ENCODE peak calls at places on chromosomes 5 and 9, in five cellular contexts. E, X, G, R and M are unnamed samples.

GRCh38 chr9:136599811-136600660 is 54.2 kb upstream of the NOTCH1 start:
- DNase-seq in R (no peak), X (no peak), E (no peak), G (no peak), M (no peak)

GRCh38 chr5:102668220-102668930 is 86.7 kb upstream of the PAM start:
- DNase-seq in X (peak; percentile 80), G (no peak), E (no peak), R (no peak), M (no peak)

GRCh38 chr5:7728076-7728475 is 122.9 kb downstream of the CFAP90 start:
- DNase-seq in R (no peak), G (peak; percentile 45), E (no peak), X (no peak), M (no peak)

GRCh38 chr5:174692982-174693422 is 31.4 kb upstream of the MSX2 start:
- DNase-seq in X (no peak), R (no peak), E (no peak), G (no peak), M (no peak)

GRCh38 chr5:142717582-142718215 is 31.8 kb upstream of the FGF1 start:
- DNase-seq in X (peak; percentile 21), R (peak; percentile 47), E (peak; percentile 43), G (no peak), M (peak; percentile 84)

GRCh38 chr9:107336718-107337360 is 53.8 kb downstream of the RAD23B start:
- DNase-seq in G (peak; percentile 38), X (no peak), R (no peak), E (no peak), M (peak; percentile 29)

GRCh38 chr5:59246470-59247250 is 646.9 kb downstream of the PDE4D start:
- DNase-seq in R (no peak), X (no peak), E (no peak), G (peak; percentile 13), M (no peak)

GRCh38 chr5:36744678-36745659 is 131.6 kb upstream of the NIPBL start:
- DNase-seq in G (peak; percentile 19), R (peak; percentile 20), E (peak; percentile 75), X (peak; percentile 61), M (peak; percentile 50)

GRCh38 chr9:126612813-126613641 is 701 bp upstream of the LMX1B start:
- DNase-seq in G (no peak), R (no peak), E (no peak), X (no peak), M (no peak)

GRCh38 chr5:1808466-1808865 is 7.3 kb downstream of the NDUFS6 start:
- DNase-seq in E (no peak), X (no peak), R (no peak), G (peak; percentile 64), M (no peak)

GRCh38 chr5:160390787-160391696 is 8.8 kb downstream of the FAM200C start:
- DNase-seq in G (no peak), X (no peak), R (peak; percentile 40), E (peak; percentile 31), M (peak; percentile 31)

GRCh38 chr5:129945031-129945430 is 40.8 kb downstream of the CHSY3 start:
- DNase-seq in E (no peak), G (peak; percentile 71), X (no peak), R (no peak), M (no peak)

GRCh38 chr5:116759860-116760644 is 185.4 kb upstream of the SEMA6A start:
- DNase-seq in G (peak; percentile 77), R (no peak), X (no peak), E (no peak), M (no peak)

GRCh38 chr9:34985311-34985899 is 4.1 kb upstream of the DNAJB5 start:
- DNase-seq in R (no peak), E (peak; percentile 62), X (peak; percentile 85), G (no peak), M (peak; percentile 73)

GRCh38 chr5:168409601-168410458 is 76.4 kb upstream of the RARS1 start:
- DNase-seq in E (peak; percentile 34), R (no peak), G (peak; percentile 44), X (no peak), M (peak; percentile 7)

GRCh38 chr5:139182528-139183296 is 15.5 kb downstream of the SIL1 start:
- DNase-seq in X (no peak), R (no peak), G (no peak), E (no peak), M (no peak)

GRCh38 chr5:140114341-140115185 is 654 bp downstream of the PURA start:
- DNase-seq in R (peak; percentile 58), X (peak; percentile 42), G (no peak), E (peak; percentile 62), M (peak; percentile 73)

GRCh38 chr5:84696651-84697050 is 312.0 kb upstream of the EDIL3 start:
- DNase-seq in X (no peak), G (no peak), E (no peak), R (no peak), M (no peak)

GRCh38 chr9:128020692-128021091 is 39.9 kb upstream of the EEIG1 start:
- DNase-seq in X (no peak), G (no peak), E (no peak), R (no peak), M (no peak)

GRCh38 chr9:106717686-106718085 is 145.3 kb upstream of the ZNF462 start:
- DNase-seq in G (peak; percentile 62), E (peak; percentile 69), X (no peak), R (no peak), M (peak; percentile 3)

GRCh38 chr5:6378128-6379023 is at the start of gene MED10:
- DNase-seq in X (peak; percentile 91), G (peak; percentile 78), E (peak; percentile 90), R (peak; percentile 82), M (peak; percentile 91)

GRCh38 chr9:16422114-16422513 is 448.4 kb downstream of the BNC2 start:
- DNase-seq in X (no peak), E (no peak), G (no peak), R (no peak), M (no peak)

GRCh38 chr5:33340195-33340594 is 100.6 kb upstream of the TARS1 start:
- DNase-seq in G (no peak), X (no peak), R (no peak), E (no peak), M (no peak)

GRCh38 chr5:151925396-151925750 is 722 bp upstream of the GLRA1 start:
- DNase-seq in R (no peak), X (no peak), E (no peak), G (no peak), M (no peak)

GRCh38 chr9:69785757-69786156 is 25.9 kb upstream of the PTAR1 start:
- DNase-seq in G (peak; percentile 57), E (peak; percentile 24), X (no peak), R (no peak), M (peak; percentile 4)

GRCh38 chr5:136811551-136811950 is 446.2 kb upstream of the TRPC7 start:
- DNase-seq in E (peak; percentile 59), X (no peak), R (peak; percentile 54), G (peak; percentile 76), M (peak; percentile 2)

GRCh38 chr9:32128546-32128945 is 255.9 kb upstream of the ACO1 start:
- DNase-seq in R (no peak), G (no peak), E (no peak), X (no peak), M (no peak)

GRCh38 chr9:20620658-20621552 is 1.4 kb downstream of the MLLT3 start:
- DNase-seq in E (no peak), R (no peak), G (no peak), X (peak; percentile 57), M (peak; percentile 64)

GRCh38 chr5:140481758-140482157 is 65.7 kb upstream of the EIF4EBP3 start:
- DNase-seq in E (no peak), R (peak; percentile 22), X (no peak), G (peak; percentile 32), M (no peak)

GRCh38 chr5:180358179-180358578 is 5.0 kb upstream of the GFPT2 start:
- DNase-seq in R (no peak), G (no peak), E (no peak), X (no peak), M (no peak)

GRCh38 chr9:36597412-36598178 is 24.9 kb downstream of the MELK start:
- DNase-seq in X (no peak), E (peak; percentile 56), G (peak; percentile 58), R (peak; percentile 55), M (peak; percentile 55)

GRCh38 chr9:37433754-37434435 is 11.4 kb downstream of the GRHPR start:
- DNase-seq in G (no peak), E (no peak), R (no peak), X (no peak), M (no peak)

GRCh38 chr5:114339108-114339507 is 22.8 kb upstream of the KCNN2 start:
- DNase-seq in X (no peak), E (no peak), R (no peak), G (no peak), M (no peak)

GRCh38 chr9:4086119-4087088 is 213.5 kb downstream of the GLIS3 start:
- DNase-seq in X (no peak), G (no peak), E (no peak), R (no peak), M (peak; percentile 88)